ENCODE peak calls at places on chromosomes 1 and 21, in eight cellular contexts. I, U, V, Q, H, G, S and M are unnamed samples.
A peak's percentile ranks its signal among the peaks of the same experiment; 100 is the strongest.

GRCh38 chr1:50973875-50974617 is 4.0 kb downstream of the CDKN2C start:
- DNase-seq in I (no peak), Q (no peak), G (no peak), S (no peak), H (no peak), U (no peak), V (no peak), M (no peak)

GRCh38 chr1:38804062-38804886 is 55.3 kb downstream of the RRAGC start:
- DNase-seq in S (no peak), U (no peak), H (no peak), V (no peak), G (no peak), Q (no peak), I (peak; percentile 55), M (no peak)

GRCh38 chr1:33347650-33347992 is 26.7 kb upstream of the A3GALT2 start:
- DNase-seq in I (no peak), H (no peak), U (peak; percentile 29), Q (no peak), V (peak; percentile 65), G (no peak), S (no peak), M (no peak)

GRCh38 chr1:2279210-2279639 is 51.1 kb downstream of the SKI start:
- DNase-seq in I (no peak), V (peak; percentile 78), H (peak; percentile 72), G (no peak), S (peak; percentile 23), U (no peak), Q (no peak), M (no peak)

GRCh38 chr1:224116131-224116530 is 2.2 kb downstream of the FBXO28 start:
- DNase-seq in U (peak; percentile 2), H (peak; percentile 21), G (no peak), I (peak; percentile 58), V (peak; percentile 33), Q (no peak), S (no peak), M (no peak)

GRCh38 chr1:63189677-63190076 is 132.7 kb upstream of the FOXD3 start:
- DNase-seq in U (no peak), G (no peak), Q (no peak), I (no peak), V (no peak), S (no peak), H (no peak), M (no peak)

GRCh38 chr1:94721240-94721639 is 98.9 kb upstream of the SLC44A3 start:
- DNase-seq in H (no peak), G (no peak), I (no peak), S (no peak), V (no peak), U (no peak), Q (no peak), M (no peak)

GRCh38 chr1:172764378-172764777 is 105.5 kb downstream of the FASLG start:
- DNase-seq in S (no peak), H (no peak), V (no peak), Q (no peak), G (no peak), U (no peak), I (no peak), M (no peak)

GRCh38 chr1:147807405-147807804 is 47.0 kb upstream of the GJA5 start:
- DNase-seq in S (no peak), I (no peak), U (no peak), G (no peak), V (no peak), Q (no peak), H (no peak), M (no peak)

GRCh38 chr21:34846601-34847112 is 177.9 kb downstream of the CLIC6 start:
- DNase-seq in V (peak; percentile 75), G (no peak), Q (no peak), I (peak; percentile 49), S (no peak), U (no peak), H (peak; percentile 61), M (no peak)

GRCh38 chr1:30111431-30111830 is 612.0 kb downstream of the MATN1 start:
- DNase-seq in Q (no peak), S (peak; percentile 25), G (no peak), U (peak; percentile 57), H (no peak), I (peak; percentile 81), V (peak; percentile 33), M (no peak)

GRCh38 chr1:20634065-20634593 is 871 bp downstream of the PINK1 start:
- DNase-seq in H (no peak), I (no peak), V (no peak), G (no peak), U (no peak), S (no peak), Q (no peak), M (peak; percentile 13)

GRCh38 chr1:203126151-203126865 is 1.2 kb upstream of the ADORA1 start:
- DNase-seq in V (no peak), H (no peak), Q (no peak), S (no peak), I (peak; percentile 68), U (no peak), G (no peak), M (no peak)

GRCh38 chr1:150578278-150579109 is 916 bp downstream of the MCL1 start:
- DNase-seq in U (peak; percentile 67), H (peak; percentile 72), S (no peak), I (peak; percentile 49), G (no peak), V (peak; percentile 79), Q (no peak), M (peak; percentile 49)

GRCh38 chr1:92091625-92092024 is 11.5 kb downstream of the BTBD8 start:
- DNase-seq in I (no peak), V (no peak), Q (no peak), U (no peak), G (no peak), S (no peak), H (no peak), M (no peak)

GRCh38 chr1:230268371-230269170 is 157.6 kb downstream of the PGBD5 start:
- DNase-seq in S (no peak), U (peak; percentile 68), H (peak; percentile 38), Q (no peak), I (peak; percentile 92), V (peak; percentile 66), G (no peak), M (no peak)

GRCh38 chr1:84711091-84711490 is 20.8 kb upstream of the SSX2IP start:
- DNase-seq in I (no peak), V (no peak), S (no peak), U (no peak), H (no peak), Q (no peak), G (no peak), M (no peak)

GRCh38 chr1:225880210-225880584 is 2.0 kb downstream of the TMEM63A start:
- DNase-seq in S (peak; percentile 72), I (no peak), U (no peak), G (no peak), V (no peak), Q (no peak), H (no peak), M (no peak)

GRCh38 chr1:205920159-205920558 is 23.1 kb downstream of the SLC26A9 start:
- DNase-seq in G (no peak), U (peak; percentile 77), S (peak; percentile 30), H (no peak), Q (no peak), I (no peak), V (peak; percentile 39), M (no peak)

GRCh38 chr1:50271968-50272578 is 151.2 kb downstream of the DMRTA2 start:
- DNase-seq in G (no peak), I (peak; percentile 53), V (peak; percentile 6), S (peak; percentile 5), U (no peak), H (no peak), Q (no peak), M (no peak)

GRCh38 chr1:178713270-178713669 is 11.8 kb upstream of the RALGPS2 start:
- DNase-seq in S (no peak), G (no peak), H (no peak), U (no peak), I (no peak), V (no peak), Q (no peak), M (no peak)

GRCh38 chr1:220655509-220655908 is 34.7 kb upstream of the C1orf115 start:
- DNase-seq in S (no peak), H (no peak), U (no peak), G (no peak), V (no peak), Q (no peak), I (no peak), M (no peak)

GRCh38 chr1:31977361-31978131 is 36.1 kb upstream of the KHDRBS1 start:
- DNase-seq in S (no peak), V (peak; percentile 98), Q (no peak), G (no peak), U (peak; percentile 17), H (peak; percentile 20), I (peak; percentile 82), M (no peak)

GRCh38 chr1:186655877-186656276 is 24.3 kb downstream of the PTGS2 start:
- DNase-seq in U (no peak), S (no peak), H (no peak), Q (no peak), G (no peak), V (no peak), I (no peak), M (no peak)

GRCh38 chr1:57411262-57411661 is 12.6 kb downstream of the DAB1 start:
- DNase-seq in S (no peak), V (no peak), I (no peak), Q (no peak), G (no peak), U (no peak), H (no peak), M (no peak)

GRCh38 chr1:19284881-19285280 is 3.7 kb downstream of the AKR7A3 start:
- DNase-seq in U (no peak), Q (no peak), G (no peak), S (no peak), I (no peak), H (no peak), V (no peak), M (no peak)

GRCh38 chr1:203278087-203278884 is 27.0 kb upstream of the BTG2 start:
- DNase-seq in G (no peak), H (peak; percentile 59), Q (no peak), I (no peak), S (peak; percentile 84), V (peak; percentile 44), U (peak; percentile 41), M (no peak)

GRCh38 chr21:44329086-44329889 is 9.9 kb downstream of the CFAP410 start:
- DNase-seq in H (no peak), G (no peak), S (no peak), Q (no peak), I (no peak), U (no peak), V (no peak), M (no peak)

GRCh38 chr21:45584786-45585185 is 42.5 kb upstream of the SLC19A1 start:
- DNase-seq in Q (no peak), G (no peak), I (no peak), S (no peak), U (no peak), V (no peak), H (no peak), M (no peak)

GRCh38 chr21:8993284-8993942 is 1528.0 kb upstream of the TPTE start:
- DNase-seq in U (no peak), I (no peak), Q (no peak), G (no peak), S (no peak), V (no peak), H (no peak), M (no peak)

GRCh38 chr1:148388260-148389026 is 94.7 kb downstream of the PPIAL4G start:
- DNase-seq in I (peak; percentile 93), G (peak; percentile 80), V (peak; percentile 89), S (peak; percentile 89), H (peak; percentile 21), U (no peak), Q (peak; percentile 66), M (peak; percentile 84)

GRCh38 chr1:3012511-3013291 is 8.6 kb upstream of the ACTRT2 start:
- DNase-seq in G (no peak), U (no peak), I (peak; percentile 82), V (no peak), Q (no peak), S (peak; percentile 76), H (no peak), M (no peak)

GRCh38 chr1:155202198-155202597 is 5.5 kb downstream of the THBS3 start:
- DNase-seq in Q (no peak), U (no peak), H (no peak), S (no peak), G (no peak), V (no peak), I (no peak), M (no peak)

GRCh38 chr1:183159960-183160359 is 26.1 kb upstream of the LAMC2 start:
- DNase-seq in Q (no peak), U (no peak), V (no peak), G (no peak), I (no peak), S (no peak), H (no peak), M (no peak)